ENCODE peak calls at places on chromosomes 12 and 14, in nine cellular contexts. H is CD4-positive, CD25-positive, alpha-beta regulatory T cell; S is transverse colon; T is adrenal gland; Q is stomach; M is CD8-positive, alpha-beta memory T cell; O is upper lobe of left lung; J is MM.1S; R is hepatocyte. U is an unnamed sample. For H3K9me3, the result is how much of the 10 kb centered on the place peaks cover.

GRCh38 chr12:120799417-120800045 is 73.9 kb downstream of the ACADS start:
- DNase-seq in H (no peak), S (no peak), T (no peak), Q (no peak), M (no peak), O (no peak), J (no peak), R (peak), U (no peak)

GRCh38 chr12:76866726-76867125 is 12.1 kb downstream of the CSRP2 start:
- DNase-seq in H (no peak), S (no peak), T (no peak), Q (no peak), M (no peak), O (no peak), J (no peak), R (peak), U (no peak)

GRCh38 chr12:59382678-59383425 is 213.0 kb upstream of the SLC16A7 start:
- DNase-seq in H (no peak), S (no peak), T (no peak), Q (no peak), M (no peak), O (no peak), J (no peak), R (no peak), U (no peak)

GRCh38 chr12:68007466-68007865 is 18.2 kb downstream of the IFNG-AS1 start:
- DNase-seq in H (no peak), S (no peak), T (no peak), Q (no peak), M (no peak), O (no peak), J (no peak), R (no peak), U (no peak)

GRCh38 chr12:106759526-106760183 is 14.8 kb upstream of the RIC8B start:
- DNase-seq in H (no peak), S (no peak), T (no peak), Q (no peak), M (no peak), O (no peak), J (peak), R (no peak), U (no peak)

GRCh38 chr12:6968426-6968825 is 2.0 kb downstream of the PHB2 start:
- DNase-seq in H (no peak), S (no peak), T (no peak), Q (no peak), M (no peak), O (no peak), J (no peak), R (no peak), U (no peak)

GRCh38 chr14:91005716-91006115 is 54.7 kb downstream of the RPS6KA5 start:
- DNase-seq in H (no peak), S (no peak), T (no peak), Q (no peak), M (no peak), O (no peak), J (no peak), R (no peak), U (no peak)

GRCh38 chr12:67545298-67545697 is 103.2 kb upstream of the DYRK2 start:
- DNase-seq in H (no peak), S (no peak), T (no peak), Q (no peak), M (no peak), O (no peak), J (no peak), R (no peak), U (no peak)

GRCh38 chr14:52025310-52025709 is 36.0 kb downstream of the RTRAF start:
- DNase-seq in H (no peak), S (no peak), T (no peak), Q (no peak), M (no peak), O (no peak), J (no peak), R (no peak), U (no peak)

GRCh38 chr14:95922080-95922479 is 45.4 kb downstream of the TUNAR start:
- DNase-seq in H (no peak), S (no peak), T (no peak), Q (no peak), M (no peak), O (no peak), J (no peak), R (no peak), U (no peak)

GRCh38 chr14:94355191-94355794 is 32.2 kb upstream of the SERPINA6 start:
- DNase-seq in H (no peak), S (peak), T (no peak), Q (peak), M (no peak), O (no peak), J (no peak), R (peak), U (peak)

GRCh38 chr14:100487304-100487703 is 99.9 kb downstream of the BEGAIN start:
- DNase-seq in H (no peak), S (no peak), T (no peak), Q (no peak), M (no peak), O (no peak), J (no peak), R (no peak), U (no peak)

GRCh38 chr12:76964784-76965571 is 86.2 kb upstream of the CSRP2 start:
- DNase-seq in H (no peak), S (no peak), T (no peak), Q (no peak), M (no peak), O (no peak), J (no peak), R (no peak), U (no peak)

GRCh38 chr14:73467377-73467776 is 9.0 kb upstream of the NUMB start:
- DNase-seq in H (no peak), S (no peak), T (peak), Q (no peak), M (no peak), O (no peak), J (no peak), R (no peak), U (no peak)

GRCh38 chr12:51884676-51885229 is 3.1 kb upstream of the ANKRD33 start:
- DNase-seq in H (no peak), S (no peak), T (peak), Q (no peak), M (no peak), O (no peak), J (no peak), R (peak), U (no peak)

GRCh38 chr14:80787876-80788275 is 153.7 kb downstream of the CEP128 start:
- DNase-seq in H (no peak), S (no peak), T (no peak), Q (no peak), M (no peak), O (no peak), J (no peak), R (no peak), U (no peak)

GRCh38 chr12:7907009-7907408 is 29.0 kb downstream of the SLC2A3 start:
- DNase-seq in H (no peak), S (peak), T (peak), Q (peak), M (no peak), O (no peak), J (no peak), R (peak), U (peak)

GRCh38 chr12:40515041-40515825 is 177.0 kb upstream of the CNTN1 start:
- DNase-seq in H (no peak), S (no peak), T (no peak), Q (no peak), M (no peak), O (no peak), J (peak), R (no peak), U (no peak)

GRCh38 chr12:94304012-94304411 is 155.6 kb downstream of the PLXNC1 start:
- DNase-seq in H (no peak), S (no peak), T (no peak), Q (no peak), M (no peak), O (no peak), J (no peak), R (no peak), U (no peak)

GRCh38 chr14:96246535-96246839 is 9.5 kb upstream of the BDKRB1 start:
- DNase-seq in H (no peak), S (no peak), T (no peak), Q (no peak), M (no peak), O (no peak), J (no peak), R (peak), U (no peak)

GRCh38 chr12:28202374-28203130 is 12.3 kb downstream of the CCDC91 start:
- DNase-seq in H (no peak), S (no peak), T (no peak), Q (peak), M (no peak), O (no peak), J (no peak), R (peak), U (no peak)

GRCh38 chr14:66284346-66284745 is 201.8 kb upstream of the CCDC196 start:
- DNase-seq in H (no peak), S (no peak), T (no peak), Q (no peak), M (no peak), O (no peak), J (no peak), R (peak), U (no peak)

GRCh38 chr14:74804219-74804825 is 41.2 kb downstream of the YLPM1 start:
- DNase-seq in H (peak), S (peak), T (peak), Q (no peak), M (peak), O (no peak), J (peak), R (peak), U (peak)

GRCh38 chr14:79544671-79545070 is 666.6 kb downstream of the DIO2 start:
- DNase-seq in H (no peak), S (no peak), T (no peak), Q (no peak), M (no peak), O (no peak), J (no peak), R (no peak), U (no peak)

GRCh38 chr12:85872497-85873091 is 1.5 kb upstream of the NTS start:
- DNase-seq in H (peak), S (no peak), T (no peak), Q (no peak), M (no peak), O (no peak), J (peak), R (peak), U (peak)

GRCh38 chr12:57389033-57389432 is 41.8 kb downstream of the R3HDM2 start:
- DNase-seq in H (no peak), S (no peak), T (no peak), Q (no peak), M (no peak), O (no peak), J (no peak), R (peak), U (no peak)

GRCh38 chr14:102805941-102806340 is 28.7 kb downstream of the TRAF3 start:
- DNase-seq in H (no peak), S (no peak), T (no peak), Q (no peak), M (no peak), O (no peak), J (no peak), R (no peak), U (no peak)

GRCh38 chr14:105099778-105100177 is 34.5 kb upstream of the GPR132 start:
- DNase-seq in H (no peak), S (no peak), T (no peak), Q (no peak), M (no peak), O (no peak), J (no peak), R (no peak), U (no peak)
- H3K9me3 ChIP-seq in H (under half), S (under half), T (under half), Q (under half), M (under half), O (under half), J (under half), R (under half), U (under half)

DNA sequence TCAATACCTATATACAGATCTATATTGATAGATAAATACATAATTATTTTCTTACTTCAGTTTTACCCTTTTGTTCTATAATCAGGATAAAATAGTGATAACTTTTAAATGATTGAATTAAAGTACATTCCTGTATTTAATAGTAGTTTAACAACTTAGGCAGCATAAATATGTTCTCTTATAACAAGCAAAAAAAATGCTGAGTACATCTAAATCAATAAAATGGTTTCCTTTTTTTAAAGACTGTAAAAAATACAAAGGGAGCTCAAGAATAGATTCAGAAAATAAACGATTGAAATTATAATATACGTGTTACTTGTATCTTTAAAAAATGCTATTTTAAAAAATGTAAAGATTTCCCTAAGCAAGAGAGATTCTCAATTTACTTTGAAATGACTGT is 393.7 kb upstream of the TMEM132C start:
- DNase-seq in H (no peak), S (no peak), T (no peak), Q (no peak), M (no peak), O (no peak), J (no peak), R (no peak), U (no peak)
- H3K9me3 ChIP-seq in H (under half), S (under half), T (under half), Q (under half), M (under half), O (under half), J (under half), R (under half), U (under half)

DNA sequence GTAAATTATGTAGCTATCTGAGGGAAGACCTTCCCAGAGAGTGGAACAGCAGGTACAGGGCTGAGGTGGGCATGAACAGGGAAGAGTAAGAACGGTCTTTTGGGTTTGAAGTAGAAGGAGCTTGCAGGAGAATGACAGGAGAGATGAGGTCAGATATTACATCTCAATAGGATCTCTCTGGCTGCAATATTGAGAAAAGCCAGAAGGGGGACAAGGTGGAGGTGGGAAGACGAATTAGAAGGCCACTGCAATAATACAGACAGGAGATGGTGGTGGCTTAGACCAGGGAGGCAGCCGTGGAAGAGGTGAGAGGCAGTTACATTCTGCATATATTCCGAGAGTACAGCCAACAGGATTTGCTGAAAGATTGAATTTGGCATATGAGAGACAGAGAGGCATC is 310.2 kb downstream of the APAF1 start:
- DNase-seq in H (no peak), S (no peak), T (no peak), Q (no peak), M (no peak), O (no peak), J (peak), R (peak), U (peak)
- H3K9me3 ChIP-seq in H (under half), S (under half), T (under half), Q (under half), M (under half), O (under half), J (under half), R (under half), U (under half)

GRCh38 chr12:5379737-5380496 is 52.0 kb upstream of the NTF3 start:
- DNase-seq in H (no peak), S (no peak), T (no peak), Q (no peak), M (no peak), O (peak), J (no peak), R (peak), U (no peak)
- H3K9me3 ChIP-seq in H (under half), S (under half), T (under half), Q (under half), M (under half), O (under half), J (under half), R (under half), U (under half)

GRCh38 chr14:45970589-45970988 is 681.0 kb downstream of the RPL10L start:
- DNase-seq in H (no peak), S (no peak), T (no peak), Q (no peak), M (no peak), O (no peak), J (no peak), R (no peak), U (no peak)
- H3K9me3 ChIP-seq in H (under half), S (under half), T (under half), Q (under half), M (under half), O (under half), J (under half), R (under half), U (under half)

DNA sequence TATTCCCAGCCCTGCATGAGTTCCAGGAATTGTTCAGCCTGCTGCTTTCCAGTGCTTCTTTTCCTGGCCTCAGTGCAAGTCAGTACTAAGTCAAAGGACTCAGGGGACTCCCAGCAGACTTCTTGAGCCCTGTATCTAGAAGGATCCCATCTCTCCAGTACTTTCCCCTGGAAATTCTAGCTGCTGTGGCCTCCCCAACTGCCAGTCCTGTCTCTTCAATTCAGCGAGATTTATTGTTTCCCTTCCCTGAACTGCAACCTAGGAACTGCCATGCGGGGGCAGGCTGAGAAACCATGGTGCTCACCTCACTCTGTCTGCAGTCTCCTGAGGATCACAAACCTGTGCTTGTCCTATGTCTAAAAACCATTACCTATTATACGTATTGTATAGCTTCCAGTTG is 31.8 kb downstream of the ZNF605 start:
- DNase-seq in H (no peak), S (no peak), T (no peak), Q (no peak), M (no peak), O (no peak), J (no peak), R (no peak), U (no peak)
- H3K9me3 ChIP-seq in H (half or more), S (half or more), T (half or more), Q (half or more), M (half or more), O (half or more), J (under half), R (half or more), U (half or more)

DNA sequence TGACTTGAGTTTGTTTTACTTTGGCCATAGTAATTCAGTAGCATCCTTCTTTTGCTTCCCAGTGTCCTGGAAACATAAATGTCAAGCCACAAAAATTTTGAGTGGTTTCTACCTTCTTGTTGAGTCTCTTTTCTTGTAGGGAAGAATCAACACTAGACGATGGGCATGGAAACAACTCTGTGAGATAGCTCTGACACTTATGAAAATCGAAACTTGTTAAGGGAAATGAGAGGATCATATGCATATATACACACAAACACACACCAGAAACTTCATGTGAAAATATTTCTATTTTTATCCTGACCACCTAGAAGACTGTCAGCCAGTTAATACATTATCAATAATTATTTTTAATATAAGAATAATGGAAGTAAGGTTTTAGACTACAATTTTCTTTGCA is 1247.3 kb upstream of the FLRT2 start:
- DNase-seq in H (no peak), S (no peak), T (no peak), Q (no peak), M (no peak), O (no peak), J (peak), R (no peak), U (no peak)
- H3K9me3 ChIP-seq in H (under half), S (under half), T (under half), Q (under half), M (under half), O (under half), J (under half), R (under half), U (under half)

GRCh38 chr12:34404377-34405285 is 382.3 kb downstream of the ALG10 start:
- DNase-seq in H (no peak), S (peak), T (peak), Q (peak), M (no peak), O (peak), J (no peak), R (peak), U (no peak)
- H3K9me3 ChIP-seq in H (under half), S (under half), T (under half), Q (under half), M (under half), O (under half), J (under half), R (under half), U (under half)

U was measured in NT2/D1.